ENCODE peak calls at places on chromosomes 7 and 10, in nine cellular contexts. F is hepatocyte, Q is GM23248, H is PC-3, L is SK-N-SH, S is HCT116, D is neural progenitor cell, X is OCI-LY7, E is GM23338. N is an unnamed sample.

GRCh38 chr10:16843252-16843870 is 26.1 kb upstream of the RSU1 start:
- DNase-seq in Q (peak; percentile 89), E (peak; percentile 95), H (peak; percentile 83), D (peak; percentile 87), L (peak; percentile 34), X (peak; percentile 80), S (peak; percentile 58), F (peak; percentile 90), N (peak; percentile 80)

GRCh38 chr7:92809397-92810241 is 26.8 kb downstream of the CDK6 start:
- DNase-seq in S (peak; percentile 76), Q (peak; percentile 95), F (peak; percentile 85), E (peak; percentile 81), L (no peak), D (peak; percentile 21), X (peak; percentile 80), H (peak; percentile 89), N (peak; percentile 97)

GRCh38 chr10:114279886-114280644 is 41.0 kb downstream of the VWA2 start:
- DNase-seq in L (no peak), X (no peak), Q (no peak), S (no peak), F (no peak), D (no peak), E (no peak), H (peak; percentile 42), N (no peak)

GRCh38 chr7:46839651-46840050 is 742.3 kb downstream of the TNS3 start:
- DNase-seq in H (no peak), D (no peak), S (no peak), X (no peak), F (no peak), Q (peak; percentile 73), E (no peak), L (no peak), N (no peak)

GRCh38 chr7:21616796-21617436 is 74.1 kb downstream of the DNAH11 start:
- DNase-seq in D (no peak), Q (peak; percentile 47), E (no peak), X (no peak), H (peak; percentile 83), L (no peak), F (peak; percentile 60), S (peak; percentile 56), N (no peak)

GRCh38 chr7:101386558-101387199 is 24.0 kb downstream of the COL26A1 start:
- DNase-seq in L (peak; percentile 87), S (no peak), D (peak; percentile 82), X (no peak), Q (peak; percentile 68), E (peak; percentile 79), F (peak; percentile 40), H (no peak), N (peak; percentile 45)

GRCh38 chr7:158369866-158370265 is 217.8 kb downstream of the PTPRN2 start:
- DNase-seq in X (no peak), S (no peak), F (no peak), E (no peak), L (no peak), D (no peak), Q (no peak), H (no peak), N (no peak)

GRCh38 chr10:44906476-44906875 is 4.7 kb upstream of the TMEM72 start:
- DNase-seq in Q (no peak), E (no peak), D (no peak), S (no peak), F (no peak), H (no peak), X (no peak), L (no peak), N (no peak)

GRCh38 chr7:45919947-45920542 is 1.0 kb downstream of the IGFBP3 start:
- DNase-seq in H (no peak), Q (peak; percentile 35), D (peak; percentile 39), S (no peak), L (no peak), E (no peak), F (no peak), X (no peak), N (peak; percentile 75)

GRCh38 chr7:81616951-81617350 is 152.9 kb downstream of the HGF start:
- DNase-seq in H (peak; percentile 72), X (no peak), L (no peak), S (peak; percentile 23), E (no peak), D (no peak), Q (peak; percentile 52), F (no peak), N (no peak)

GRCh38 chr7:81624021-81624630 is 145.7 kb downstream of the HGF start:
- DNase-seq in X (no peak), D (no peak), F (no peak), S (no peak), E (no peak), H (peak; percentile 9), L (no peak), Q (no peak), N (peak; percentile 49)

GRCh38 chr7:81623251-81623855 is 146.5 kb downstream of the HGF start:
- DNase-seq in X (no peak), E (no peak), F (no peak), D (no peak), Q (peak; percentile 6), H (no peak), S (no peak), L (no peak), N (no peak)

GRCh38 chr7:81621893-81622292 is 148.0 kb downstream of the HGF start:
- DNase-seq in H (no peak), D (no peak), E (no peak), L (no peak), S (no peak), X (no peak), F (no peak), Q (no peak), N (no peak)

GRCh38 chr7:81618400-81619014 is 151.3 kb downstream of the HGF start:
- DNase-seq in F (peak; percentile 26), H (peak; percentile 90), L (no peak), X (no peak), E (peak; percentile 10), Q (peak; percentile 90), D (no peak), S (peak; percentile 80), N (no peak)
- TF ChIP-seq EZH2phosphoT487 in F (no peak), H (no peak), L (no peak), X (no peak), E (no peak), Q (no peak), D (no peak), S (no peak), N (no peak)

DNA sequence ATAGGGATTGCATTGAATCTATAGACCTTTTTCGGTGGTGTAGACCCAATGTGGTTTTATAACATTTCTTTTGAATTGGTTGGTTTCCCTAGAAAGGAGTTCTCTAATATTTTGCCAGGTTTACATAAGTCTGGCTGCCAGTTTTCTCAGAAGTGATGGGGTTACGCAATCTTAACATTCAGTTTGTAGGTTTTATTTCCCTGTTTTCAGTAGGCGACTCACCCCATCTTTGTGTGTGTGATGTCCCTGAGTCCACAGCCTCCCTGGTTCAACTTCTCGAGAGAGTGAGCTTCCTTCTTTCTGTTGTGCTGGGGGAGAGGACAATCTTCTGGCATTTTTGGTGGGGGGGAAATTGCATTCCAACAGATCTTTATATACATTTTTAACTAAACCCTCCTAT is 9.6 kb upstream of the KIF5B start:
- DNase-seq in Q (peak; percentile 79), D (no peak), L (no peak), F (peak; percentile 25), S (no peak), H (peak; percentile 42), E (no peak), X (no peak), N (no peak)
- TF ChIP-seq EZH2phosphoT487 in Q (no peak), D (no peak), L (no peak), F (no peak), S (no peak), H (no peak), E (no peak), X (no peak), N (no peak)

GRCh38 chr7:39954694-39955093 is 4.6 kb downstream of the CDK13 start:
- DNase-seq in X (no peak), S (no peak), H (no peak), L (no peak), Q (no peak), D (no peak), F (no peak), E (no peak), N (no peak)

GRCh38 chr7:39951156-39951942 is 1.3 kb downstream of the CDK13 start:
- DNase-seq in D (peak; percentile 91), L (peak; percentile 90), X (peak; percentile 91), F (peak; percentile 83), Q (peak; percentile 74), E (peak; percentile 85), H (peak; percentile 44), S (no peak), N (peak; percentile 75)

GRCh38 chr7:39952378-39952777 is 2.3 kb downstream of the CDK13 start:
- DNase-seq in Q (peak; percentile 81), E (no peak), X (peak; percentile 17), L (no peak), F (no peak), D (no peak), H (peak; percentile 35), S (no peak), N (no peak)

GRCh38 chr7:39951943-39952194 is 1.8 kb downstream of the CDK13 start:
- DNase-seq in F (no peak), Q (no peak), D (no peak), E (no peak), L (no peak), X (no peak), S (no peak), H (no peak), N (no peak)

GRCh38 chr7:39952791-39953190 is 2.7 kb downstream of the CDK13 start:
- DNase-seq in D (no peak), L (no peak), F (no peak), E (no peak), H (peak; percentile 7), X (no peak), Q (peak; percentile 50), S (no peak), N (no peak)
- TF ChIP-seq EZH2phosphoT487 in D (no peak), L (no peak), F (no peak), E (no peak), H (no peak), X (no peak), Q (no peak), S (no peak), N (no peak)

GRCh38 chr10:86642499-86642898 is 11.8 kb upstream of the OPN4 start:
- DNase-seq in Q (peak; percentile 92), D (no peak), X (no peak), H (peak; percentile 60), S (no peak), E (no peak), F (no peak), L (peak; percentile 8), N (no peak)
- TF ChIP-seq EZH2phosphoT487 in Q (no peak), D (no peak), X (no peak), H (no peak), S (no peak), E (no peak), F (no peak), L (no peak), N (no peak)

DNA sequence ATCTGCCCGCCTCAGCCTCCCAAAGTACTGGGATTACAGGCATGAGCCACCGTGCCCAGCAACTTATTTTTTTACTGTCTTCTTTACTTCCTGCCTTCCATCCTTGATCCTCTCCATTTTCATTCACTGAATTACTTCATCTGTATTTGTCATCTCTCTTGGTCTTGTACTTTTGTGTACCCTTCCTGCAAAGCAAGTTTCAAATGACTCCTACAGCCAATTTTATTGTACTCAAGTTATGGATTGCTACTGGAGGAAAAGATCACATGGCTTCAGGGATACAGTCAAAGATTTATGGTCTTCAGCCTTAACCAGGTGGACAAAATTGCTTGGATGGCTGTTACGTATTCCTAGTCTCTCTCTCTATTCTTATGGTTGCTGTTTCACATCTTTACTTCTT is 22.6 kb downstream of the SEPTIN7 start:
- DNase-seq in L (no peak), Q (no peak), D (no peak), F (no peak), S (no peak), X (no peak), E (no peak), H (no peak), N (no peak)
- TF ChIP-seq EZH2phosphoT487 in L (no peak), Q (no peak), D (no peak), F (no peak), S (no peak), X (no peak), E (no peak), H (no peak), N (no peak)

N was measured in MM.1S.